ENCODE peak calls at places on chromosomes 16 and 17, in ten cellular contexts. One of them, this sample, is unnamed.

GRCh38 chr17:5759501-5759925 is 175.2 kb upstream of the NLRP1 start:
- DNase-seq in M059J: no peak
- DNase-seq in transverse colon: no peak
- DNase-seq in T-helper 22 cell: no peak
- DNase-seq in heart left ventricle: no peak
- DNase-seq in NCI-H1105 treated with DMSO at 0.1 percent for 48 hours: no peak
- DNase-seq in hypothalamus: no peak
- DNase-seq in LHCN-M2: no peak
- DNase-seq in fibroblast of villous mesenchyme: peak; percentile 5
- DNase-seq in stimulated activated CD4-positive, alpha-beta T cell treated with anti-CD3 and anti-CD28 coated beads, Interleukin-1b, Interleukin-23, amount 100 ng/mL, for 1 hour: no peak
- DNase-seq in this sample: no peak

GRCh38 chr16:4566144-4566543 is 10.0 kb downstream of the C16orf96 start:
- DNase-seq in M059J: no peak
- DNase-seq in transverse colon: no peak
- DNase-seq in fibroblast of villous mesenchyme: no peak
- DNase-seq in T-helper 22 cell: no peak
- DNase-seq in heart left ventricle: no peak
- DNase-seq in hypothalamus: no peak
- DNase-seq in LHCN-M2: no peak
- DNase-seq in NCI-H1105 treated with DMSO at 0.1 percent for 48 hours: no peak
- DNase-seq in stimulated activated CD4-positive, alpha-beta T cell treated with anti-CD3 and anti-CD28 coated beads, Interleukin-1b, Interleukin-23, amount 100 ng/mL, for 1 hour: no peak
- DNase-seq in this sample: no peak

GRCh38 chr17:82386256-82386831 is 14.8 kb downstream of the UTS2R start:
- DNase-seq in fibroblast of villous mesenchyme: no peak
- DNase-seq in stimulated activated CD4-positive, alpha-beta T cell treated with anti-CD3 and anti-CD28 coated beads, Interleukin-1b, Interleukin-23, amount 100 ng/mL, for 1 hour: no peak
- DNase-seq in hypothalamus: no peak
- DNase-seq in M059J: no peak
- DNase-seq in LHCN-M2: no peak
- DNase-seq in heart left ventricle: peak; percentile 62
- DNase-seq in NCI-H1105 treated with DMSO at 0.1 percent for 48 hours: no peak
- DNase-seq in T-helper 22 cell: no peak
- DNase-seq in transverse colon: no peak
- DNase-seq in this sample: no peak

GRCh38 chr17:72613411-72614292 is 478.8 kb downstream of the SLC39A11 start:
- DNase-seq in NCI-H1105 treated with DMSO at 0.1 percent for 48 hours: no peak
- DNase-seq in M059J: peak; percentile 79
- DNase-seq in fibroblast of villous mesenchyme: no peak
- DNase-seq in stimulated activated CD4-positive, alpha-beta T cell treated with anti-CD3 and anti-CD28 coated beads, Interleukin-1b, Interleukin-23, amount 100 ng/mL, for 1 hour: no peak
- DNase-seq in hypothalamus: no peak
- DNase-seq in heart left ventricle: no peak
- DNase-seq in T-helper 22 cell: no peak
- DNase-seq in LHCN-M2: peak; percentile 89
- DNase-seq in transverse colon: no peak
- DNase-seq in this sample: no peak

GRCh38 chr16:17476414-17477259 is 5.9 kb upstream of the XYLT1 start:
- DNase-seq in LHCN-M2: peak; percentile 38
- DNase-seq in hypothalamus: no peak
- DNase-seq in heart left ventricle: no peak
- DNase-seq in stimulated activated CD4-positive, alpha-beta T cell treated with anti-CD3 and anti-CD28 coated beads, Interleukin-1b, Interleukin-23, amount 100 ng/mL, for 1 hour: no peak
- DNase-seq in M059J: peak; percentile 71
- DNase-seq in fibroblast of villous mesenchyme: peak; percentile 71
- DNase-seq in NCI-H1105 treated with DMSO at 0.1 percent for 48 hours: peak; percentile 66
- DNase-seq in transverse colon: peak; percentile 65
- DNase-seq in T-helper 22 cell: no peak
- DNase-seq in this sample: peak; percentile 76

GRCh38 chr17:82240506-82241182 is 11.8 kb downstream of the SLC16A3 start:
- DNase-seq in NCI-H1105 treated with DMSO at 0.1 percent for 48 hours: no peak
- DNase-seq in M059J: no peak
- DNase-seq in hypothalamus: no peak
- DNase-seq in transverse colon: no peak
- DNase-seq in stimulated activated CD4-positive, alpha-beta T cell treated with anti-CD3 and anti-CD28 coated beads, Interleukin-1b, Interleukin-23, amount 100 ng/mL, for 1 hour: no peak
- DNase-seq in fibroblast of villous mesenchyme: no peak
- DNase-seq in T-helper 22 cell: no peak
- DNase-seq in LHCN-M2: no peak
- DNase-seq in heart left ventricle: peak; percentile 60
- DNase-seq in this sample: no peak

GRCh38 chr17:16491703-16492612 is at the start of gene LRRC75A:
- DNase-seq in hypothalamus: peak; percentile 15
- DNase-seq in fibroblast of villous mesenchyme: peak; percentile 29
- DNase-seq in transverse colon: peak; percentile 57
- DNase-seq in stimulated activated CD4-positive, alpha-beta T cell treated with anti-CD3 and anti-CD28 coated beads, Interleukin-1b, Interleukin-23, amount 100 ng/mL, for 1 hour: peak; percentile 21
- DNase-seq in heart left ventricle: peak; percentile 75
- DNase-seq in LHCN-M2: no peak
- DNase-seq in M059J: no peak
- DNase-seq in NCI-H1105 treated with DMSO at 0.1 percent for 48 hours: peak; percentile 66
- DNase-seq in T-helper 22 cell: peak; percentile 37
- DNase-seq in this sample: peak; percentile 16

GRCh38 chr17:12024332-12024731 is 3.7 kb downstream of the MAP2K4 start:
- DNase-seq in heart left ventricle: no peak
- DNase-seq in transverse colon: no peak
- DNase-seq in T-helper 22 cell: no peak
- DNase-seq in fibroblast of villous mesenchyme: no peak
- DNase-seq in LHCN-M2: peak; percentile 71
- DNase-seq in NCI-H1105 treated with DMSO at 0.1 percent for 48 hours: no peak
- DNase-seq in hypothalamus: no peak
- DNase-seq in M059J: peak; percentile 87
- DNase-seq in stimulated activated CD4-positive, alpha-beta T cell treated with anti-CD3 and anti-CD28 coated beads, Interleukin-1b, Interleukin-23, amount 100 ng/mL, for 1 hour: no peak
- DNase-seq in this sample: no peak

GRCh38 chr16:77450790-77451487 is 16.1 kb upstream of the ADAMTS18 start:
- DNase-seq in stimulated activated CD4-positive, alpha-beta T cell treated with anti-CD3 and anti-CD28 coated beads, Interleukin-1b, Interleukin-23, amount 100 ng/mL, for 1 hour: no peak
- DNase-seq in LHCN-M2: no peak
- DNase-seq in hypothalamus: no peak
- DNase-seq in fibroblast of villous mesenchyme: no peak
- DNase-seq in NCI-H1105 treated with DMSO at 0.1 percent for 48 hours: peak; percentile 97
- DNase-seq in T-helper 22 cell: no peak
- DNase-seq in M059J: no peak
- DNase-seq in transverse colon: no peak
- DNase-seq in heart left ventricle: no peak
- DNase-seq in this sample: peak; percentile 89

GRCh38 chr16:84603115-84603816 is 14.6 kb downstream of the COTL1 start:
- DNase-seq in fibroblast of villous mesenchyme: peak; percentile 97
- DNase-seq in transverse colon: peak; percentile 75
- DNase-seq in T-helper 22 cell: peak; percentile 62
- DNase-seq in heart left ventricle: peak; percentile 85
- DNase-seq in NCI-H1105 treated with DMSO at 0.1 percent for 48 hours: no peak
- DNase-seq in M059J: peak; percentile 99
- DNase-seq in stimulated activated CD4-positive, alpha-beta T cell treated with anti-CD3 and anti-CD28 coated beads, Interleukin-1b, Interleukin-23, amount 100 ng/mL, for 1 hour: no peak
- DNase-seq in hypothalamus: peak; percentile 74
- DNase-seq in LHCN-M2: peak; percentile 96
- DNase-seq in this sample: no peak

GRCh38 chr17:19003543-19003965 is 1.0 kb downstream of the FAM83G start:
- DNase-seq in T-helper 22 cell: no peak
- DNase-seq in transverse colon: no peak
- DNase-seq in hypothalamus: no peak
- DNase-seq in fibroblast of villous mesenchyme: peak; percentile 10
- DNase-seq in LHCN-M2: no peak
- DNase-seq in M059J: no peak
- DNase-seq in stimulated activated CD4-positive, alpha-beta T cell treated with anti-CD3 and anti-CD28 coated beads, Interleukin-1b, Interleukin-23, amount 100 ng/mL, for 1 hour: no peak
- DNase-seq in NCI-H1105 treated with DMSO at 0.1 percent for 48 hours: no peak
- DNase-seq in heart left ventricle: no peak
- DNase-seq in this sample: no peak

GRCh38 chr17:13833921-13834320 is 232.2 kb upstream of the HS3ST3A1 start:
- DNase-seq in T-helper 22 cell: no peak
- DNase-seq in M059J: no peak
- DNase-seq in transverse colon: no peak
- DNase-seq in fibroblast of villous mesenchyme: peak; percentile 3
- DNase-seq in NCI-H1105 treated with DMSO at 0.1 percent for 48 hours: no peak
- DNase-seq in hypothalamus: no peak
- DNase-seq in LHCN-M2: peak; percentile 7
- DNase-seq in heart left ventricle: no peak
- DNase-seq in stimulated activated CD4-positive, alpha-beta T cell treated with anti-CD3 and anti-CD28 coated beads, Interleukin-1b, Interleukin-23, amount 100 ng/mL, for 1 hour: no peak
- DNase-seq in this sample: no peak

GRCh38 chr17:56821847-56822534 is 11.7 kb downstream of the C17orf67 start:
- DNase-seq in transverse colon: no peak
- DNase-seq in T-helper 22 cell: no peak
- DNase-seq in fibroblast of villous mesenchyme: no peak
- DNase-seq in M059J: no peak
- DNase-seq in hypothalamus: no peak
- DNase-seq in LHCN-M2: no peak
- DNase-seq in NCI-H1105 treated with DMSO at 0.1 percent for 48 hours: no peak
- DNase-seq in stimulated activated CD4-positive, alpha-beta T cell treated with anti-CD3 and anti-CD28 coated beads, Interleukin-1b, Interleukin-23, amount 100 ng/mL, for 1 hour: no peak
- DNase-seq in heart left ventricle: no peak
- DNase-seq in this sample: no peak

GRCh38 chr16:47774661-47775060 is 313.5 kb downstream of the PHKB start:
- DNase-seq in T-helper 22 cell: no peak
- DNase-seq in LHCN-M2: no peak
- DNase-seq in heart left ventricle: no peak
- DNase-seq in stimulated activated CD4-positive, alpha-beta T cell treated with anti-CD3 and anti-CD28 coated beads, Interleukin-1b, Interleukin-23, amount 100 ng/mL, for 1 hour: no peak
- DNase-seq in NCI-H1105 treated with DMSO at 0.1 percent for 48 hours: no peak
- DNase-seq in hypothalamus: no peak
- DNase-seq in transverse colon: peak; percentile 45
- DNase-seq in M059J: peak; percentile 26
- DNase-seq in fibroblast of villous mesenchyme: peak; percentile 36
- DNase-seq in this sample: no peak

GRCh38 chr17:2749784-2750181 is 331 bp upstream of the CCDC92B start:
- DNase-seq in transverse colon: peak; percentile 78
- DNase-seq in fibroblast of villous mesenchyme: peak; percentile 70
- DNase-seq in stimulated activated CD4-positive, alpha-beta T cell treated with anti-CD3 and anti-CD28 coated beads, Interleukin-1b, Interleukin-23, amount 100 ng/mL, for 1 hour: peak; percentile 36
- DNase-seq in M059J: peak; percentile 61
- DNase-seq in T-helper 22 cell: peak; percentile 23
- DNase-seq in heart left ventricle: peak; percentile 84
- DNase-seq in hypothalamus: peak; percentile 48
- DNase-seq in LHCN-M2: peak; percentile 44
- DNase-seq in NCI-H1105 treated with DMSO at 0.1 percent for 48 hours: peak; percentile 34
- DNase-seq in this sample: peak; percentile 83

GRCh38 chr17:68512967-68513474 is 791 bp downstream of the PRKAR1A start:
- DNase-seq in transverse colon: peak; percentile 24
- DNase-seq in hypothalamus: no peak
- DNase-seq in M059J: peak; percentile 64
- DNase-seq in fibroblast of villous mesenchyme: peak; percentile 68
- DNase-seq in T-helper 22 cell: no peak
- DNase-seq in LHCN-M2: peak; percentile 58
- DNase-seq in NCI-H1105 treated with DMSO at 0.1 percent for 48 hours: peak; percentile 21
- DNase-seq in stimulated activated CD4-positive, alpha-beta T cell treated with anti-CD3 and anti-CD28 coated beads, Interleukin-1b, Interleukin-23, amount 100 ng/mL, for 1 hour: no peak
- DNase-seq in heart left ventricle: no peak
- DNase-seq in this sample: no peak

GRCh38 chr16:81940781-81941560 is 70.3 kb downstream of the SDR42E1 start:
- DNase-seq in fibroblast of villous mesenchyme: peak; percentile 75
- DNase-seq in LHCN-M2: peak; percentile 66
- DNase-seq in NCI-H1105 treated with DMSO at 0.1 percent for 48 hours: peak; percentile 46
- DNase-seq in M059J: peak; percentile 69
- DNase-seq in T-helper 22 cell: no peak
- DNase-seq in heart left ventricle: no peak
- DNase-seq in transverse colon: no peak
- DNase-seq in hypothalamus: no peak
- DNase-seq in stimulated activated CD4-positive, alpha-beta T cell treated with anti-CD3 and anti-CD28 coated beads, Interleukin-1b, Interleukin-23, amount 100 ng/mL, for 1 hour: no peak
- DNase-seq in this sample: no peak

GRCh38 chr16:84226026-84226425 is 13.8 kb downstream of the KCNG4 start:
- DNase-seq in fibroblast of villous mesenchyme: no peak
- DNase-seq in M059J: no peak
- DNase-seq in transverse colon: no peak
- DNase-seq in heart left ventricle: no peak
- DNase-seq in T-helper 22 cell: no peak
- DNase-seq in LHCN-M2: no peak
- DNase-seq in hypothalamus: no peak
- DNase-seq in stimulated activated CD4-positive, alpha-beta T cell treated with anti-CD3 and anti-CD28 coated beads, Interleukin-1b, Interleukin-23, amount 100 ng/mL, for 1 hour: no peak
- DNase-seq in NCI-H1105 treated with DMSO at 0.1 percent for 48 hours: no peak
- DNase-seq in this sample: no peak